ENCODE peak calls at places on chromosomes 5 and 9, in five cellular contexts. One of them, this sample, is unnamed.
A peak's percentile ranks its signal among the peaks of the same experiment; 100 is the strongest.

GRCh38 chr9:88737031-88737430 is 202.1 kb downstream of the NXNL2 start:
- DNase-seq in upper lobe of right lung: no peak
- DNase-seq in SJSA1: no peak
- DNase-seq in AG08396: no peak
- DNase-seq in WTC11: no peak
- DNase-seq in this sample: no peak

GRCh38 chr9:128191406-128192046 is at the start of gene CIZ1:
- DNase-seq in WTC11: peak; percentile 75
- DNase-seq in AG08396: peak; percentile 95
- DNase-seq in SJSA1: peak; percentile 76
- DNase-seq in upper lobe of right lung: peak; percentile 92
- DNase-seq in this sample: peak; percentile 75

GRCh38 chr9:38037981-38038306 is 31.1 kb downstream of the SHB start:
- DNase-seq in AG08396: no peak
- DNase-seq in upper lobe of right lung: no peak
- DNase-seq in WTC11: no peak
- DNase-seq in SJSA1: no peak
- DNase-seq in this sample: no peak

GRCh38 chr9:89675403-89675771 is 70.6 kb downstream of the GADD45G start:
- DNase-seq in SJSA1: no peak
- DNase-seq in WTC11: no peak
- DNase-seq in AG08396: no peak
- DNase-seq in upper lobe of right lung: no peak
- DNase-seq in this sample: no peak

GRCh38 chr5:9604416-9604815 is 25.7 kb downstream of the TAS2R1 start:
- DNase-seq in WTC11: no peak
- DNase-seq in AG08396: no peak
- DNase-seq in upper lobe of right lung: no peak
- DNase-seq in SJSA1: no peak
- DNase-seq in this sample: no peak

GRCh38 chr5:76790632-76791290 is 28.1 kb upstream of the F2RL1 start:
- DNase-seq in AG08396: peak; percentile 76
- DNase-seq in WTC11: no peak
- DNase-seq in SJSA1: peak; percentile 88
- DNase-seq in upper lobe of right lung: no peak
- DNase-seq in this sample: no peak

GRCh38 chr9:22008662-22009562 is at the start of gene CDKN2B:
- DNase-seq in WTC11: peak; percentile 96
- DNase-seq in SJSA1: peak; percentile 93
- DNase-seq in upper lobe of right lung: peak; percentile 98
- DNase-seq in AG08396: peak; percentile 99
- DNase-seq in this sample: peak; percentile 95

GRCh38 chr9:27125936-27126335 is 16.9 kb downstream of the TEK start:
- DNase-seq in WTC11: no peak
- DNase-seq in upper lobe of right lung: no peak
- DNase-seq in SJSA1: no peak
- DNase-seq in AG08396: no peak
- DNase-seq in this sample: no peak

GRCh38 chr5:86665984-86666760 is 48.4 kb downstream of the COX7C start:
- DNase-seq in SJSA1: no peak
- DNase-seq in upper lobe of right lung: no peak
- DNase-seq in WTC11: peak; percentile 32
- DNase-seq in AG08396: no peak
- DNase-seq in this sample: peak; percentile 55

GRCh38 chr9:88657893-88658292 is 122.9 kb downstream of the NXNL2 start:
- DNase-seq in upper lobe of right lung: no peak
- DNase-seq in AG08396: no peak
- DNase-seq in SJSA1: peak; percentile 84
- DNase-seq in WTC11: no peak
- DNase-seq in this sample: no peak